ENCODE peak calls at places on chromosome 2, in seven cellular contexts. S is HCT116, M is K562, V is HepG2, Y is GM12878, G is H1, N is WTC11. X is an unnamed sample.

GRCh38 chr2:131031875-131032274 is 61.4 kb downstream of the FAM168B start:
- DNase-seq in S (no peak), M (no peak), V (no peak), Y (no peak), G (no peak), N (no peak), X (no peak)

GRCh38 chr2:223970343-223971128 is 13.3 kb downstream of the MRPL44 start:
- DNase-seq in S (peak; percentile 49), M (no peak), V (peak; percentile 66), Y (no peak), G (peak; percentile 74), N (no peak), X (peak; percentile 30)

GRCh38 chr2:58601017-58601416 is 359.9 kb upstream of the FANCL start:
- DNase-seq in S (no peak), M (peak; percentile 15), V (no peak), Y (no peak), G (no peak), N (no peak), X (no peak)

GRCh38 chr2:23023722-23024121 is 361.3 kb upstream of the KLHL29 start:
- DNase-seq in S (no peak), M (no peak), V (no peak), Y (no peak), G (no peak), N (no peak), X (no peak)

GRCh38 chr2:70477473-70477872 is 76.2 kb downstream of the TGFA start:
- DNase-seq in S (no peak), M (no peak), V (peak; percentile 39), Y (no peak), G (peak; percentile 63), N (peak; percentile 38), X (no peak)

GRCh38 chr2:95348609-95349567 is 51.7 kb downstream of the KCNIP3 start:
- DNase-seq in S (no peak), M (no peak), V (no peak), Y (no peak), G (peak; percentile 36), N (no peak), X (no peak)

GRCh38 chr2:122706757-122707223 is 951.3 kb downstream of the TSN start:
- DNase-seq in S (no peak), M (no peak), V (no peak), Y (no peak), G (no peak), N (no peak), X (no peak)

GRCh38 chr2:47012866-47013265 is 97.3 kb upstream of the MCFD2 start:
- DNase-seq in S (no peak), M (no peak), V (no peak), Y (no peak), G (no peak), N (no peak), X (no peak)

GRCh38 chr2:240739797-240740196 is 48.1 kb downstream of the AQP12A start:
- DNase-seq in S (no peak), M (no peak), V (no peak), Y (no peak), G (no peak), N (no peak), X (no peak)

GRCh38 chr2:85861180-85861579 is 27.6 kb downstream of the ST3GAL5 start:
- DNase-seq in S (no peak), M (no peak), V (no peak), Y (peak; percentile 55), G (no peak), N (no peak), X (no peak)

GRCh38 chr2:167212054-167212648 is 323.9 kb downstream of the XIRP2 start:
- DNase-seq in S (peak; percentile 10), M (peak; percentile 7), V (peak; percentile 50), Y (no peak), G (no peak), N (peak; percentile 28), X (peak; percentile 45)

GRCh38 chr2:40218679-40219078 is 233.2 kb downstream of the SLC8A1 start:
- DNase-seq in S (no peak), M (no peak), V (no peak), Y (no peak), G (no peak), N (no peak), X (no peak)

GRCh38 chr2:214019229-214019972 is 391.5 kb upstream of the VWC2L start:
- DNase-seq in S (peak; percentile 48), M (no peak), V (no peak), Y (no peak), G (no peak), N (no peak), X (no peak)

GRCh38 chr2:217825469-217826235 is 177.1 kb downstream of the TNS1 start:
- DNase-seq in S (no peak), M (no peak), V (no peak), Y (no peak), G (no peak), N (no peak), X (no peak)

GRCh38 chr2:40243581-40243980 is 208.3 kb downstream of the SLC8A1 start:
- DNase-seq in S (no peak), M (no peak), V (no peak), Y (no peak), G (no peak), N (no peak), X (no peak)

GRCh38 chr2:57076856-57077255 is 893.1 kb downstream of the CCDC85A start:
- DNase-seq in S (no peak), M (no peak), V (no peak), Y (no peak), G (no peak), N (no peak), X (no peak)

GRCh38 chr2:200782243-200782642 is 29.5 kb upstream of the BZW1 start:
- DNase-seq in S (no peak), M (no peak), V (no peak), Y (no peak), G (no peak), N (no peak), X (no peak)

GRCh38 chr2:1754046-1754445 is 9.7 kb upstream of the PXDN start:
- DNase-seq in S (no peak), M (no peak), V (no peak), Y (no peak), G (no peak), N (no peak), X (no peak)

GRCh38 chr2:199659207-199659606 is 191.8 kb downstream of the FTCDNL1 start:
- DNase-seq in S (no peak), M (peak; percentile 59), V (no peak), Y (no peak), G (peak; percentile 85), N (peak; percentile 78), X (peak; percentile 22)

GRCh38 chr2:88258208-88258607 is 88.1 kb downstream of the THNSL2 start:
- DNase-seq in S (no peak), M (no peak), V (no peak), Y (no peak), G (no peak), N (no peak), X (no peak)

GRCh38 chr2:222805591-222806304 is 55.1 kb upstream of the ACSL3 start:
- DNase-seq in S (no peak), M (peak; percentile 13), V (peak; percentile 74), Y (no peak), G (no peak), N (no peak), X (no peak)

GRCh38 chr2:21999522-21999921 is 875.8 kb downstream of the TDRD15 start:
- DNase-seq in S (no peak), M (no peak), V (no peak), Y (no peak), G (no peak), N (no peak), X (no peak)

GRCh38 chr2:148534416-148535205 is 109.9 kb upstream of the EPC2 start:
- DNase-seq in S (no peak), M (no peak), V (no peak), Y (no peak), G (no peak), N (no peak), X (no peak)

GRCh38 chr2:217753460-217754200 is 249.2 kb downstream of the TNS1 start:
- DNase-seq in S (no peak), M (no peak), V (no peak), Y (no peak), G (no peak), N (no peak), X (no peak)

GRCh38 chr2:216015722-216016464 is 2.5 kb upstream of the MREG start:
- DNase-seq in S (no peak), M (no peak), V (no peak), Y (peak; percentile 87), G (no peak), N (no peak), X (no peak)

GRCh38 chr2:239563561-239563960 is 162.7 kb upstream of the HDAC4 start:
- DNase-seq in S (no peak), M (no peak), V (no peak), Y (no peak), G (no peak), N (no peak), X (no peak)
- TF ChIP-seq SP1 in S (no peak), M (no peak), V (no peak), Y (no peak), G (no peak), N (no peak), X (no peak)

GRCh38 chr2:3170792-3171455 is 206.7 kb downstream of the EIPR1 start:
- DNase-seq in S (no peak), M (no peak), V (no peak), Y (no peak), G (no peak), N (no peak), X (no peak)

GRCh38 chr2:3169106-3169870 is 208.3 kb downstream of the EIPR1 start:
- DNase-seq in S (no peak), M (no peak), V (no peak), Y (no peak), G (no peak), N (no peak), X (no peak)

GRCh38 chr2:3171564-3172264 is 205.9 kb downstream of the EIPR1 start:
- DNase-seq in S (no peak), M (no peak), V (no peak), Y (no peak), G (no peak), N (no peak), X (no peak)

GRCh38 chr2:3172265-3172935 is 205.2 kb downstream of the EIPR1 start:
- DNase-seq in S (no peak), M (no peak), V (no peak), Y (no peak), G (no peak), N (no peak), X (no peak)

GRCh38 chr2:3168230-3168891 is 209.3 kb downstream of the EIPR1 start:
- DNase-seq in S (no peak), M (no peak), V (no peak), Y (no peak), G (no peak), N (peak; percentile 20), X (no peak)
- TF ChIP-seq SP1 in S (no peak), M (no peak), V (no peak), Y (no peak), G (no peak), N (no peak), X (no peak)

GRCh38 chr2:119460076-119460475 is 28.4 kb downstream of the TMEM37 start:
- DNase-seq in S (no peak), M (no peak), V (no peak), Y (no peak), G (no peak), N (no peak), X (no peak)
- TF ChIP-seq SP1 in S (no peak), M (no peak), V (no peak), Y (no peak), G (no peak), N (no peak), X (no peak)

GRCh38 chr2:63763336-63764056 is 78.2 kb upstream of the UGP2 start:
- DNase-seq in S (no peak), M (no peak), V (no peak), Y (no peak), G (no peak), N (no peak), X (no peak)
- TF ChIP-seq SP1 in S (no peak), M (no peak), V (no peak), Y (no peak), G (no peak), N (no peak), X (no peak)

X was measured in HEK293T.